ENCODE peak calls at places on chromosomes 5 and 9, in eight cellular contexts. H is lower leg skin, C is pancreas, Y is endodermal cell, G is glutamatergic neuron, K is mesothelial cell of epicardium, M is foreskin fibroblast, W is GM06990. V is an unnamed sample.

GRCh38 chr9:137435980-137436760 is 5.0 kb downstream of the ENTPD8 start:
- DNase-seq in H (peak), C (peak), Y (no peak), G (peak), K (peak), M (peak), W (no peak), V (no peak)

GRCh38 chr9:98401140-98402025 is 145.9 kb upstream of the TBC1D2 start:
- DNase-seq in H (no peak), C (no peak), Y (no peak), G (no peak), K (no peak), M (peak), W (no peak), V (peak)

GRCh38 chr5:114953559-114953958 is 216.1 kb downstream of the TRIM36 start:
- DNase-seq in H (no peak), C (no peak), Y (no peak), G (no peak), K (no peak), M (no peak), W (no peak), V (no peak)

GRCh38 chr5:17054911-17055310 is 118.8 kb upstream of the MYO10 start:
- DNase-seq in H (no peak), C (no peak), Y (no peak), G (no peak), K (no peak), M (no peak), W (no peak), V (no peak)

GRCh38 chr9:36441966-36442365 is 41.9 kb upstream of the RNF38 start:
- DNase-seq in H (no peak), C (no peak), Y (no peak), G (no peak), K (no peak), M (no peak), W (no peak), V (peak)

GRCh38 chr5:114838937-114839336 is 330.8 kb downstream of the TRIM36 start:
- DNase-seq in H (no peak), C (no peak), Y (no peak), G (no peak), K (no peak), M (no peak), W (no peak), V (no peak)

GRCh38 chr9:30575218-30575617 is 1809.2 kb upstream of the ACO1 start:
- DNase-seq in H (no peak), C (no peak), Y (no peak), G (no peak), K (no peak), M (no peak), W (no peak), V (no peak)

GRCh38 chr5:34585601-34586104 is 70.5 kb upstream of the RAI14 start:
- DNase-seq in H (peak), C (peak), Y (no peak), G (no peak), K (no peak), M (peak), W (no peak), V (no peak)

GRCh38 chr5:57174128-57174849 is 430 bp downstream of the GPBP1 start:
- DNase-seq in H (peak), C (peak), Y (no peak), G (no peak), K (no peak), M (peak), W (no peak), V (peak)

GRCh38 chr9:86405086-86405491 is 50.9 kb upstream of the TUT7 start:
- DNase-seq in H (no peak), C (peak), Y (no peak), G (no peak), K (no peak), M (no peak), W (no peak), V (no peak)

GRCh38 chr5:125112196-125112595 is 365.8 kb upstream of the ZNF608 start:
- DNase-seq in H (no peak), C (no peak), Y (no peak), G (no peak), K (no peak), M (peak), W (no peak), V (no peak)

GRCh38 chr9:88045686-88046085 is 71.4 kb upstream of the CDK20 start:
- DNase-seq in H (no peak), C (no peak), Y (peak), G (no peak), K (no peak), M (no peak), W (no peak), V (no peak)

DNA sequence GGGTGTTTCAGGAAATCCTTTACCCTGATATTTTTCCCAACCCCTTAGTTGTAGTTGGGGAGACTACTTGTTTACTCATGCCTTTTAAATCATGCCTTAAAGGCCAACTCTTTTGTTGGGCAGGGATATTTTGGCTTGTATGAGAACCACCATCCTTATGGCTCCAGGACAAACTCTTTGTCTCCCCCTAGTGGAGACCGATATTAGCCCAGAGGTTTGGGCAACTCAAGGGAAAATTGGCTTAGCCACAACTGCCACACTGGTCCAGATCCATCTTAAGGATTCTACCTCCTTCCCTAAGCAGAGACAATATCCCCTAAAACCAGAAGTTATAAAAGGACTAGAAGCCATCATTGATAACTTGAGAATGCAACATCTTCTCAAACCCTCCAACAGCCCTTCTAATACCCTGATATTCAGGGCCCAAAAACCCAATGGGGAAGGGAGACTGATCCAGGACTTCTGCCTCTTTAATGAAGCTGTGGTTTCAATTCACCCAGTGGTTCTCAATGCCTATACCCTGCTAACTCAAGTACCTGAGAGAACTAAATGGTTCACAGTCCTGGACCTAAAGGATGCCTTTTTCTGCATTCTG is 100.9 kb upstream of the HCN1 start:
- DNase-seq in H (no peak), C (no peak), Y (peak), G (no peak), K (no peak), M (no peak), W (no peak), V (peak)
- TF ChIP-seq CTCF in H (no peak), C (peak), Y (peak), G (peak), K (peak), M (no peak), W (peak), V (peak)

GRCh38 chr5:33254581-33254980 is 186.2 kb upstream of the TARS1 start:
- DNase-seq in H (no peak), C (no peak), Y (no peak), G (no peak), K (no peak), M (no peak), W (no peak), V (no peak)

GRCh38 chr5:33258553-33258952 is 182.2 kb upstream of the TARS1 start:
- DNase-seq in H (no peak), C (no peak), Y (no peak), G (no peak), K (no peak), M (peak), W (no peak), V (no peak)

GRCh38 chr5:33261305-33261704 is 179.5 kb upstream of the TARS1 start:
- DNase-seq in H (no peak), C (no peak), Y (no peak), G (no peak), K (no peak), M (peak), W (no peak), V (peak)

GRCh38 chr5:33260098-33260497 is 180.7 kb upstream of the TARS1 start:
- DNase-seq in H (no peak), C (no peak), Y (no peak), G (no peak), K (no peak), M (peak), W (no peak), V (peak)

DNA sequence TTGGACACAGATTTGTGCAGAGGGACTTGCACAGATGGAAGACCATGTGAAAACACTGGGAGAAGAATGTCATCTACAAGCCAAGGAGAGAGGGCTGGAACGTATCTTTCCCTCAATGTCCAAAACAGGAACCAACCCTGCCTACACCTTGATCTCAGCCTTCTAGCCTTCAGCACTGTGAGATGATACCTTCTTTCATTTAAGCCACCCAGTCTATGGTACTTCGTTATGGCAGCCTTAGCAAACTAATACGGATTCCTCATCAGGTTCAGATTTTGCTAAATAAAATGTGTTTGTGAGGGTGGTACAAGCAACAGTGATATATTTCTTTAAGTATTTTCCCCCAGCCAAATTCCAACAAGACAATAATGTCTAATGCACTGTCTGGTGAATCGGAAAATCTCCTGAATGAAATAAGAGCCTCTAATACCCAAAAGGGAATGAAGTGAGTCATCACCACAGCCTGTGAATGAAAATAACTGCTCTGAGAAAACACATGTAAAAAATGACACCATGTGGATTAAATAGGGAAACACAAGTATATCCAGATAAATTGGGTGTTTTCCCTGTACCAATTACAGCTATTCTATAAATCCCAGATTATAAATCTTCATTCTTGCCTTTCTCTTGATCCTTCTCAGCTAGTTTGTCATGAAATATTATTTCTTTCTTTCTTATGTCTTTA is 182.8 kb upstream of the TARS1 start:
- DNase-seq in H (no peak), C (no peak), Y (no peak), G (no peak), K (no peak), M (peak), W (no peak), V (peak)
- TF ChIP-seq CTCF in H (no peak), C (no peak), Y (no peak), G (no peak), K (no peak), M (no peak), W (no peak), V (no peak)

GRCh38 chr5:158880514-158881001 is 219.2 kb downstream of the EBF1 start:
- DNase-seq in H (no peak), C (no peak), Y (no peak), G (no peak), K (no peak), M (no peak), W (peak), V (no peak)
- TF ChIP-seq CTCF in H (no peak), C (no peak), Y (no peak), G (no peak), K (no peak), M (no peak), W (peak), V (no peak)

DNA sequence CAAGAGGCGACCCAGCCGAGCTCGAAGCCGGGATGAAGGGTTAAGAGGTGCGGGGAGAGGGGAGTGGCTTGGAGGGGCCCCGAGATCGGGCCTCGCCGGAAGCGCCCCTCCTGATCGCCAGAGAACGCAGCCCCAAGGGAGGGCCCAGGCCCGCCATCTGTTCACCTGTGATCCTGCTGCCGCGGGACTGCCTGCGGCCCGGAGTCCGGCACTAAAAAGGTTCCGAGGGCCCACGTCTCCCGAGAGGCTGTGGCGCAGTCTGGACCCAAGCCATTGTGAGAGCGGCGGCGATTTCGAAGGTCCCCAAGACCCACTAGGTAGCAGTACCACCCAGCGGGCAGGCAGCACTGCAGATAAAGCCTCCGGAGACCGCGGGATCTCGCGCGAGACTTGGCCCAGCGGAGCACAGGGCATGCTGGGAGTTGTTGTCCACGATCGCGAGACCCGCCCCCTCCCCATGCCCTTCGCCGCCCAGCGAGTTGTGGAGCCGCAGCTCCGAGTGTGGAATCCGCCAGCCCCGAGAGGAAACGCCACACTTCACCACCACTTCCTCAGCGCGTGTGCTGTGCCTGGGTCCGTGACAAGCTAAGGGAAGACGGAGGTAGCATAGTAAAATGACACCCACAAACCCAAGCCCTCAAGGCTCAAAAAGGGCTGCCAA is at the start of gene KIAA1191:
- DNase-seq in H (peak), C (peak), Y (peak), G (peak), K (peak), M (peak), W (peak), V (peak)
- TF ChIP-seq CTCF in H (no peak), C (no peak), Y (no peak), G (no peak), K (no peak), M (no peak), W (no peak), V (no peak)